ENCODE peak calls at places on chromosome 5, in eight cellular contexts. S is NCI-H1436; M is NCI-H1105; I is activated CD4-positive, alpha-beta T cell treated with anti-CD3 and anti-CD28 coated beads for 48 hours; U is fibroblast of mammary gland; V is cardiac muscle cell; F is ovary; O is NCI-H2081. E is an unnamed sample.

GRCh38 chr5:177109810-177110209 is 23.1 kb downstream of the FGFR4 start:
- DNase-seq in S (no peak), M (no peak), I (no peak), U (no peak), V (no peak), F (peak), O (no peak), E (peak)

GRCh38 chr5:175765858-175766257 is 105.5 kb upstream of the CPLX2 start:
- DNase-seq in S (no peak), M (no peak), I (peak), U (no peak), V (no peak), F (no peak), O (no peak), E (no peak)

GRCh38 chr5:144121577-144121976 is 48.9 kb downstream of the YIPF5 start:
- DNase-seq in S (no peak), M (no peak), I (no peak), U (peak), V (no peak), F (no peak), O (no peak), E (peak)

GRCh38 chr5:150159741-150160179 is 4.1 kb upstream of the PDGFRB start:
- DNase-seq in S (peak), M (no peak), I (no peak), U (peak), V (peak), F (peak), O (no peak), E (peak)

GRCh38 chr5:14416709-14417108 is 164.9 kb upstream of the OTULINL start:
- DNase-seq in S (no peak), M (no peak), I (no peak), U (peak), V (peak), F (no peak), O (no peak), E (no peak)

GRCh38 chr5:131163315-131164119 is 1.5 kb downstream of the HINT1 start:
- DNase-seq in S (no peak), M (no peak), I (no peak), U (peak), V (peak), F (no peak), O (no peak), E (peak)

GRCh38 chr5:146805099-146805498 is 73.5 kb downstream of the PPP2R2B start:
- DNase-seq in S (no peak), M (no peak), I (no peak), U (peak), V (no peak), F (no peak), O (no peak), E (no peak)

GRCh38 chr5:41851116-41851515 is 19.1 kb downstream of the OXCT1 start:
- DNase-seq in S (no peak), M (no peak), I (no peak), U (no peak), V (no peak), F (no peak), O (no peak), E (no peak)

GRCh38 chr5:14977058-14977640 is 105.6 kb upstream of the ANKH start:
- DNase-seq in S (no peak), M (no peak), I (no peak), U (no peak), V (no peak), F (no peak), O (no peak), E (no peak)

GRCh38 chr5:26034813-26035212 is 1003.6 kb downstream of the CDH9 start:
- DNase-seq in S (no peak), M (no peak), I (no peak), U (no peak), V (no peak), F (no peak), O (no peak), E (no peak)

GRCh38 chr5:132273631-132274030 is 16.1 kb downstream of the PDLIM4 start:
- DNase-seq in S (no peak), M (no peak), I (no peak), U (no peak), V (no peak), F (no peak), O (no peak), E (peak)

GRCh38 chr5:55102345-55102744 is at the start of gene GZMA:
- DNase-seq in S (no peak), M (no peak), I (peak), U (no peak), V (peak), F (no peak), O (no peak), E (no peak)

GRCh38 chr5:35319231-35320002 is 89.1 kb upstream of the PRLR start:
- DNase-seq in S (no peak), M (no peak), I (peak), U (peak), V (peak), F (no peak), O (no peak), E (no peak)

GRCh38 chr5:150596313-150596712 is 44.1 kb upstream of the SYNPO start:
- DNase-seq in S (no peak), M (no peak), I (no peak), U (no peak), V (peak), F (no peak), O (no peak), E (no peak)

GRCh38 chr5:134141346-134142050 is 27.0 kb downstream of the TCF7 start:
- DNase-seq in S (no peak), M (no peak), I (no peak), U (peak), V (no peak), F (no peak), O (no peak), E (peak)

GRCh38 chr5:119398713-119399492 is 43.1 kb downstream of the TNFAIP8 start:
- DNase-seq in S (no peak), M (no peak), I (no peak), U (no peak), V (peak), F (no peak), O (no peak), E (no peak)

GRCh38 chr5:172910828-172911627 is 48.2 kb upstream of the RPL26L1 start:
- DNase-seq in S (no peak), M (no peak), I (peak), U (peak), V (peak), F (no peak), O (peak), E (peak)

E was measured in osteoblast.